ENCODE peak calls at places on chromosomes 7 and 10, in six cellular contexts. S, E, B, Z, A and J are unnamed samples.

GRCh38 chr10:88865281-88865876 is 13.7 kb upstream of the ANKRD22 start:
- DNase-seq in S (no peak), E (no peak), B (no peak), Z (no peak), A (no peak), J (no peak)

GRCh38 chr10:102283488-102283887 is 38.2 kb downstream of the GBF1 start:
- DNase-seq in S (no peak), E (no peak), B (no peak), Z (no peak), A (no peak), J (no peak)

GRCh38 chr7:78165454-78165853 is 366.9 kb downstream of the PHTF2 start:
- DNase-seq in S (no peak), E (no peak), B (no peak), Z (no peak), A (no peak), J (no peak)

GRCh38 chr7:130421685-130422084 is 19.1 kb downstream of the CEP41 start:
- DNase-seq in S (no peak), E (peak; percentile 62), B (no peak), Z (no peak), A (no peak), J (no peak)

GRCh38 chr10:77346031-77346430 is 291.6 kb downstream of the KCNMA1 start:
- DNase-seq in S (no peak), E (no peak), B (no peak), Z (no peak), A (no peak), J (no peak)

GRCh38 chr7:13457790-13458189 is 531.7 kb downstream of the ETV1 start:
- DNase-seq in S (no peak), E (no peak), B (no peak), Z (no peak), A (no peak), J (no peak)

GRCh38 chr10:77290528-77291155 is 347.0 kb downstream of the KCNMA1 start:
- DNase-seq in S (no peak), E (peak; percentile 95), B (no peak), Z (no peak), A (peak; percentile 77), J (no peak)

GRCh38 chr7:8433477-8434289 is at the start of gene NXPH1:
- DNase-seq in S (peak; percentile 73), E (no peak), B (no peak), Z (no peak), A (no peak), J (no peak)

GRCh38 chr7:149220534-149220933 is 18.9 kb upstream of the ZNF212 start:
- DNase-seq in S (no peak), E (peak; percentile 54), B (no peak), Z (no peak), A (no peak), J (no peak)

GRCh38 chr7:43559171-43559938 is 23.6 kb upstream of the STK17A start:
- DNase-seq in S (no peak), E (no peak), B (no peak), Z (no peak), A (no peak), J (no peak)

GRCh38 chr10:86290933-86291615 is 75.5 kb downstream of the GRID1 start:
- DNase-seq in S (no peak), E (no peak), B (no peak), Z (no peak), A (no peak), J (no peak)

GRCh38 chr7:104142147-104142546 is 65.7 kb downstream of the ORC5 start:
- DNase-seq in S (no peak), E (no peak), B (no peak), Z (no peak), A (no peak), J (no peak)

GRCh38 chr7:95527033-95527775 is 41.5 kb downstream of the ASB4 start:
- DNase-seq in S (no peak), E (peak; percentile 8), B (peak; percentile 32), Z (no peak), A (peak; percentile 42), J (no peak)

GRCh38 chr10:11721813-11722212 is 20.4 kb upstream of the ECHDC3 start:
- DNase-seq in S (no peak), E (no peak), B (no peak), Z (no peak), A (no peak), J (no peak)

GRCh38 chr10:15954188-15954587 is 93.9 kb upstream of the MINDY3 start:
- DNase-seq in S (no peak), E (no peak), B (no peak), Z (no peak), A (no peak), J (no peak)
- H3K27me3 ChIP-seq in S (no peaks in the 10 kb centered on the region), E (no peaks in the 10 kb centered on the region), B (no peaks in the 10 kb centered on the region), Z (no peaks in the 10 kb centered on the region), A (no peaks in the 10 kb centered on the region), J (no peaks in the 10 kb centered on the region)

DNA sequence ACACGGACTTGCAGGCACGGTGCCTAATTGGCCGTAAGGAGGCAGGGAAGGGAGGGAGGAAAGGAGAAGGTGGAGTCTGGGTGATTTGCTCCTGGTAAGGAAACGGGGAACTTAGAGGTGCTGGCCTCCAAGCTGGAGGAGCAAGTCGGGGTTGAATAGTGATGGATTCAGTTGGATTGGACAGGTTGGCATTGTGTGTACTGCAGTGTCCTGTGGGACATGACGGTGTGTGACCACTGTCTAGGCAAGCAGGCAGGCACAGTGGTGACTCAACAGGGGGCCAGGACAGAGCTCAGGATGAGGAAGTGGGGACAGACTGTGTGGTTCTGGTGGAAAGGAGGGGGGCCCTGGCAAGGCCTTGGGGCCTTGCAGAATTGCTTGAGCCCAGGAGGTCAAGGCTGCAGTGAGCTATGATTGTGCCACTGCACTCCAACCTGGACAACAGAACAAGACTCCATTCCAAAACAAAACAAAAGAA is 48.8 kb downstream of the COL26A1 start:
- DNase-seq in S (no peak), E (no peak), B (no peak), Z (no peak), A (no peak), J (no peak)
- TF ChIP-seq CTCF in S (no peak), E (no peak), B (no peak), Z (no peak), A (peak; percentile 4), J (no peak)

GRCh38 chr7:27124979-27125689 is 5.4 kb downstream of the HOXA4 start:
- DNase-seq in S (no peak), E (no peak), B (no peak), Z (no peak), A (no peak), J (no peak)
- H3K27me3 ChIP-seq in S (no peaks in the 10 kb centered on the region), E (peaks cover 73% of the 10 kb centered on the region), B (no peaks in the 10 kb centered on the region), Z (no peaks in the 10 kb centered on the region), A (no peaks in the 10 kb centered on the region), J (no peaks in the 10 kb centered on the region)

GRCh38 chr7:30474893-30475292 is 3.7 kb downstream of the NOD1 start:
- DNase-seq in S (no peak), E (peak; percentile 96), B (no peak), Z (no peak), A (no peak), J (no peak)
- TF ChIP-seq CTCF in S (no peak), E (no peak), B (no peak), Z (no peak), A (no peak), J (no peak)

DNA sequence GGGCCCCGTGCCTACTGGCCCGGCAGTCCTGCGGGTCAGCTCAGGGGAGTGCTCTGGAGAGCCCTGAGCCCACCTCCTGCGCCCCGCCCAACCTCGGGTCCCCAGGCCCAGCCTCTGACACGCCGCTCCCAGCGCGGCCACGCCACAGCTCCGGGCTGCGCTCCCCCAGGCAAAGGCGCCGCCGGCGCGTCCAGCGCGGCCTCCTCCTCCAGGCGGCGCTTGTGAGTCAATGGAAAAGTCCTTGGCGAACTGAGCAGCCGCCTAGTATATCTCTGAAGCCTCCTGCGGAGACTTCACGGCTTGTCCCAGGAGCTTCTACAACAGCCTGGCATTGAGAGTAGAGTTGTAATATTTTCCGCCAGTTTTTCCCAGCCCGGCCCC is 29.5 kb upstream of the BMS1 start:
- DNase-seq in S (peak; percentile 91), E (peak; percentile 25), B (peak; percentile 72), Z (peak; percentile 28), A (no peak), J (no peak)
- H3K27me3 ChIP-seq in S (no peaks in the 10 kb centered on the region), E (peaks cover 18% of the 10 kb centered on the region), B (peaks cover 58% of the 10 kb centered on the region), Z (peaks cover 32% of the 10 kb centered on the region), A (peaks cover 31% of the 10 kb centered on the region), J (no peaks in the 10 kb centered on the region)

GRCh38 chr7:50359995-50360925 is 55.7 kb downstream of the IKZF1 start:
- DNase-seq in S (no peak), E (no peak), B (no peak), Z (peak; percentile 66), A (no peak), J (no peak)

GRCh38 chr7:50362142-50362541 is 57.6 kb downstream of the IKZF1 start:
- DNase-seq in S (no peak), E (no peak), B (no peak), Z (no peak), A (no peak), J (no peak)

GRCh38 chr7:50364645-50365044 is 60.1 kb downstream of the IKZF1 start:
- DNase-seq in S (no peak), E (no peak), B (no peak), Z (no peak), A (no peak), J (no peak)

GRCh38 chr7:50363327-50364060 is 59.0 kb downstream of the IKZF1 start:
- DNase-seq in S (no peak), E (no peak), B (no peak), Z (no peak), A (no peak), J (no peak)

GRCh38 chr7:50362712-50363282 is 58.3 kb downstream of the IKZF1 start:
- DNase-seq in S (no peak), E (no peak), B (no peak), Z (no peak), A (no peak), J (no peak)
- TF ChIP-seq CTCF in S (no peak), E (no peak), B (no peak), Z (no peak), A (no peak), J (no peak)

GRCh38 chr10:19812976-19813375 is 3.3 kb upstream of the PLXDC2 start:
- DNase-seq in S (no peak), E (peak; percentile 67), B (no peak), Z (no peak), A (no peak), J (no peak)
- H3K27me3 ChIP-seq in S (no peaks in the 10 kb centered on the region), E (no peaks in the 10 kb centered on the region), B (no peaks in the 10 kb centered on the region), Z (peaks cover 4% of the 10 kb centered on the region), A (no peaks in the 10 kb centered on the region), J (no peaks in the 10 kb centered on the region)